ENCODE peak calls at places on chromosomes 13 and 19, in four cellular contexts. B is activated CD4-positive, alpha-beta T cell treated with anti-CD3 and anti-CD28 coated beads for 24 hours; G is HuH-7; O is T-helper 2 cell. F is an unnamed sample.

GRCh38 chr19:2358548-2359173 is 1.4 kb upstream of the TMPRSS9 start:
- DNase-seq in O (no peak), G (no peak), B (no peak), F (no peak)

GRCh38 chr19:48962029-48962848 is 2.9 kb upstream of the FTL start:
- DNase-seq in G (peak; percentile 72), O (peak; percentile 30), B (no peak), F (no peak)

GRCh38 chr19:49398001-49398615 is 10.1 kb downstream of the KASH5 start:
- DNase-seq in O (no peak), B (no peak), G (no peak), F (no peak)

GRCh38 chr19:46533085-46534081 is 37.7 kb upstream of the PNMA8B start:
- DNase-seq in G (no peak), B (no peak), O (no peak), F (no peak)

GRCh38 chr13:72970956-72971355 is 87.8 kb upstream of the KLF5 start:
- DNase-seq in O (no peak), B (no peak), G (no peak), F (no peak)

GRCh38 chr19:16496613-16496983 is 404 bp downstream of the C19orf44 start:
- DNase-seq in B (no peak), O (no peak), G (no peak), F (no peak)

GRCh38 chr19:42216653-42217521 is 590 bp downstream of the DEDD2 start:
- DNase-seq in B (no peak), O (no peak), G (peak; percentile 67), F (no peak)

GRCh38 chr13:31967155-31967554 is 64.4 kb upstream of the FRY start:
- DNase-seq in O (no peak), G (no peak), B (no peak), F (no peak)

GRCh38 chr19:33227242-33227650 is 1.6 kb upstream of the SLC7A10 start:
- DNase-seq in B (no peak), G (no peak), O (no peak), F (no peak)

GRCh38 chr19:27746691-27747380 is 1466.1 kb downstream of the UQCRFS1 start:
- DNase-seq in O (no peak), B (no peak), G (peak; percentile 26), F (no peak)

GRCh38 chr19:17402982-17403855 is 2.2 kb downstream of the BST2 start:
- DNase-seq in B (no peak), O (no peak), G (no peak), F (no peak)

GRCh38 chr19:54473071-54473941 is at the start of gene CDC42EP5:
- DNase-seq in B (no peak), G (no peak), O (no peak), F (no peak)

GRCh38 chr13:51733656-51734334 is 70.2 kb downstream of the DHRS12 start:
- DNase-seq in O (no peak), G (peak; percentile 21), B (no peak), F (no peak)

GRCh38 chr13:33108620-33109019 is 92.4 kb downstream of the KL start:
- DNase-seq in B (no peak), O (no peak), G (no peak), F (no peak)

GRCh38 chr13:24273926-24274325 is 35.5 kb upstream of the C1QTNF9 start:
- DNase-seq in G (no peak), O (no peak), B (no peak), F (no peak)

GRCh38 chr19:22052644-22053013 is 345 bp downstream of the ZNF257 start:
- DNase-seq in B (peak; percentile 1), G (peak; percentile 4), O (peak; percentile 1), F (no peak)

GRCh38 chr13:31885994-31886393 is 145.6 kb upstream of the FRY start:
- DNase-seq in O (no peak), B (no peak), G (no peak), F (no peak)

GRCh38 chr13:102721800-102722231 is 27.0 kb upstream of the METTL21C start:
- DNase-seq in B (no peak), G (no peak), O (no peak), F (peak; percentile 6)

GRCh38 chr13:35712907-35713685 is 236.6 kb upstream of the MAB21L1 start:
- DNase-seq in B (no peak), O (no peak), G (no peak), F (no peak)

F was measured in effector memory CD8-positive, alpha-beta T cell.